ENCODE peak calls at places on chromosomes 16 and 17, in four cellular contexts. One of them, this sample, is unnamed.
A peak's percentile ranks its signal among the peaks of the same experiment; 100 is the strongest.

GRCh38 chr16:74760007-74760767 is 14.4 kb downstream of the FA2H start:
- DNase-seq in HepG2: no peak
- DNase-seq in SK-N-SH: no peak
- DNase-seq in K562: no peak
- DNase-seq in this sample: no peak

GRCh38 chr17:57783338-57783742 is 38.2 kb upstream of the CCDC182 start:
- DNase-seq in HepG2: peak; percentile 53
- DNase-seq in SK-N-SH: peak; percentile 98
- DNase-seq in K562: peak; percentile 92
- DNase-seq in this sample: peak; percentile 95

GRCh38 chr16:81612351-81613170 is 166.5 kb upstream of the PLCG2 start:
- DNase-seq in HepG2: no peak
- DNase-seq in SK-N-SH: no peak
- DNase-seq in K562: no peak
- DNase-seq in this sample: no peak

GRCh38 chr16:73113326-73113720 is 65.4 kb upstream of the ZFHX3 start:
- DNase-seq in HepG2: no peak
- DNase-seq in SK-N-SH: no peak
- DNase-seq in K562: no peak
- DNase-seq in this sample: no peak

GRCh38 chr16:12898556-12898955 is 2.8 kb upstream of the SHISA9 start:
- DNase-seq in HepG2: no peak
- DNase-seq in SK-N-SH: no peak
- DNase-seq in K562: no peak
- DNase-seq in this sample: no peak

GRCh38 chr17:13476722-13477121 is 125.0 kb downstream of the HS3ST3A1 start:
- DNase-seq in HepG2: no peak
- DNase-seq in SK-N-SH: no peak
- DNase-seq in K562: no peak
- DNase-seq in this sample: no peak

GRCh38 chr17:28484296-28484695 is 10.9 kb downstream of the SLC13A2 start:
- DNase-seq in HepG2: no peak
- DNase-seq in SK-N-SH: no peak
- DNase-seq in K562: no peak
- DNase-seq in this sample: no peak

GRCh38 chr17:49687878-49688491 is 10.1 kb upstream of the SPOP start:
- DNase-seq in HepG2: peak; percentile 58
- DNase-seq in SK-N-SH: no peak
- DNase-seq in K562: no peak
- DNase-seq in this sample: no peak

GRCh38 chr17:28330671-28331070 is 4.6 kb downstream of the IFT20 start:
- DNase-seq in HepG2: no peak
- DNase-seq in SK-N-SH: no peak
- DNase-seq in K562: no peak
- DNase-seq in this sample: no peak

DNA sequence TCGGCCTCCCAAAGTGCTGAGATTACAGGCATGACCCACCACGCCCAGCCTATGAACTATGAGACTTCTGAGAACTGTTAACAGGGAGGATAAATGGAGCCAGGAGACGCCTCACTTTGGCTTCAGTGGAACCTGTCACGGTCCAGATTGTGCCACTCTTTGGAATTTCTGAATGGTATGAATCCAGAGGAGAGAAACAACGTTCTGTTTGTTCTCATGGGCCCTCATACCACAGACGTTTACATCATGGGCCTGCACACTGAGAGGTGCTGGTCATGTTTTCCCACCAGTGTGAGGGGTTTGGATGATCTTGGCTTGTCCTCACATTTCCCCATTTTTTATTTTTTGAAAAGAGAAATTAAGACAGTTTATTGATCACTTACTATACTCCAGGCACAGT is 90.3 kb downstream of the YPEL2 start:
- DNase-seq in HepG2: peak; percentile 88
- DNase-seq in SK-N-SH: no peak
- DNase-seq in K562: no peak
- DNase-seq in this sample: no peak
- TF ChIP-seq FOXJ3 in HepG2: no peak
- TF ChIP-seq FOXJ3 in SK-N-SH: no peak
- TF ChIP-seq FOXJ3 in K562: no peak
- TF ChIP-seq FOXJ3 in this sample: no peak

DNA sequence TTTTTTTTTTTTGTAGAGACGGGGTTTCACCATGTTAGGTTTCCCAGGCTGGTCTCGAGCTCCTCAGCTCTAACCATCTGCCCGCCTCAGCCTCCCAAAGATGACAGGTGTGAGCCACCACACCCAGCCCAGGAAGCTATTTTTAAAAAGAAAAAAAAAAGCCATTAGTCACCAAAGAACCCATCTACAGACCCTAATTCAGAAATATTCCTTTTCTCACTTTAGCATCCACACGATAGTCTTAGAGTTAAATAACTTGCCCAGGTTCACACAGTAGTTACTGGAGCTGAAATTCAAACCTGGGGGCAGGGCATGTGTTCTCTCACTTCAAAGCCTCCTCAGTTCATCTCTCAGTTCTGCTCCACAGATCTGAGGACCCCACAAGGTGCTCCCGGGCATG is 70.3 kb upstream of the NOL11 start:
- DNase-seq in HepG2: no peak
- DNase-seq in SK-N-SH: no peak
- DNase-seq in K562: no peak
- DNase-seq in this sample: no peak
- TF ChIP-seq FOXJ3 in HepG2: no peak
- TF ChIP-seq FOXJ3 in SK-N-SH: no peak
- TF ChIP-seq FOXJ3 in K562: no peak
- TF ChIP-seq FOXJ3 in this sample: no peak

DNA sequence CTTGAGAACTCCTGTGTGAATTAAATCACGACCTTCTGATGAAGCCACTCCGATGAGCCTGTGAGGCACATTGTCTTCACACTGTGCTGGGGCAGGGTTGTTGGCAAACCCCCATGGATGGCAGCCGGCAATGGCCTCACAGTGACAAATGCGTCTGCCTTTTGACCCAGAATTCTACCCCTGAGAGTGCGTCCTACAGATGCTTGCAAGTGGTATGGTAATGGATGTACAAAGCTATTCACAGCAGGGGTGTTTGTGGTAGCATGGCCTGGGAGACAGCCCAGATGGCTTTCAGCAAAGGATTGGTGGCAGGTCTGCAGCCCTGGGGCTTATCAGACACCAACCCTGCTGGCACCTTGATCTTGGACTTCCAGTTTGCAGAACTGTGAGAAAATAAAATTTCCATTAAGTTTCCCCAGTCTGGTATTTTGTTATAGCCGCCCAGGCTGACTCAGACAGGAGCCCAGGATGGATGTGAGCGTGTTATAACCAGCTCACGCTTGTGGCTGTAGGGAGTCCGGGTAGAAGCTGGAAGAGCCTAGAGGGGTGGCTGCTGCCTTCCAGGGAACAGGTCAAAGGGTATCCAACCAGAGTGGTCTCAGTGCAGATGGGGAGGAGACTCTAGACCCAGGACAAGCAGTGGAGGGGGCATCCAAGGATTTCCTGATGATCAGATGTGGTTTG is 10.1 kb downstream of the AFMID start:
- DNase-seq in HepG2: no peak
- DNase-seq in SK-N-SH: no peak
- DNase-seq in K562: no peak
- DNase-seq in this sample: no peak
- TF ChIP-seq FOXJ3 in HepG2: no peak
- TF ChIP-seq FOXJ3 in SK-N-SH: no peak
- TF ChIP-seq FOXJ3 in K562: no peak
- TF ChIP-seq FOXJ3 in this sample: no peak

GRCh38 chr16:31010539-31010938 is at the start of gene STX1B:
- DNase-seq in HepG2: no peak
- DNase-seq in SK-N-SH: peak; percentile 100
- DNase-seq in K562: peak; percentile 79
- DNase-seq in this sample: peak; percentile 90

GRCh38 chr16:31010943-31011342 is 505 bp upstream of the STX1B start:
- DNase-seq in HepG2: no peak
- DNase-seq in SK-N-SH: no peak
- DNase-seq in K562: no peak
- DNase-seq in this sample: no peak

DNA sequence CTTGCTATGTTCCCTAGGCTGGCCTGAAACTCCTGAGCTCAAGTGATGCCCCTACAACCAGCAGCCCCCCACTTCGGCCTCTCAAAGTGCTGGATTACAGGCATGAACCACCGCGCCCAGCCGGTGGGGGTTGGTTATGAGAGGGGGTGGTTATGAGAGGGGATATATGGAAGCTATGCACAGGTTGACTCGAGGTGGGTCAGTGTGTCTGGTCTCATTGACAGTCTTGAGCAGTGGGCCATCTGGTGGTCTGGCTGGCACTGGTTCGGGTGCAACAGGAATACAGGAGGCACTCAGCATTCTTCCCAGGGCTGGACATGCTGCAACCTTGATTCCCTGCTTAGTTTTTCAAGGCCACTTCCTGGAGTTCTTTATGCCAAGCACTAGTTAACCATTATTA is 5.6 kb upstream of the STX1B start:
- DNase-seq in HepG2: peak; percentile 82
- DNase-seq in SK-N-SH: peak; percentile 46
- DNase-seq in K562: no peak
- DNase-seq in this sample: no peak
- TF ChIP-seq FOXJ3 in HepG2: no peak
- TF ChIP-seq FOXJ3 in SK-N-SH: no peak
- TF ChIP-seq FOXJ3 in K562: no peak
- TF ChIP-seq FOXJ3 in this sample: no peak

GRCh38 chr16:4688674-4689045 is 4.7 kb upstream of the NUDT16L1 start:
- DNase-seq in HepG2: no peak
- DNase-seq in SK-N-SH: no peak
- DNase-seq in K562: no peak
- DNase-seq in this sample: no peak

GRCh38 chr16:4689091-4689671 is 4.2 kb upstream of the NUDT16L1 start:
- DNase-seq in HepG2: no peak
- DNase-seq in SK-N-SH: no peak
- DNase-seq in K562: no peak
- DNase-seq in this sample: no peak

GRCh38 chr16:4690946-4691665 is 2.3 kb upstream of the NUDT16L1 start:
- DNase-seq in HepG2: no peak
- DNase-seq in SK-N-SH: peak; percentile 23
- DNase-seq in K562: no peak
- DNase-seq in this sample: no peak

GRCh38 chr16:4691666-4692412 is 1.5 kb upstream of the NUDT16L1 start:
- DNase-seq in HepG2: no peak
- DNase-seq in SK-N-SH: peak; percentile 44
- DNase-seq in K562: no peak
- DNase-seq in this sample: no peak

GRCh38 chr16:4689864-4690704 is 3.3 kb upstream of the NUDT16L1 start:
- DNase-seq in HepG2: no peak
- DNase-seq in SK-N-SH: peak; percentile 4
- DNase-seq in K562: no peak
- DNase-seq in this sample: no peak
- TF ChIP-seq FOXJ3 in HepG2: no peak
- TF ChIP-seq FOXJ3 in SK-N-SH: no peak
- TF ChIP-seq FOXJ3 in K562: no peak
- TF ChIP-seq FOXJ3 in this sample: no peak

GRCh38 chr17:39000021-39000601 is 32.9 kb upstream of the FBXO47 start:
- DNase-seq in HepG2: no peak
- DNase-seq in SK-N-SH: no peak
- DNase-seq in K562: no peak
- DNase-seq in this sample: no peak

GRCh38 chr17:39001703-39002637 is 34.8 kb upstream of the FBXO47 start:
- DNase-seq in HepG2: no peak
- DNase-seq in SK-N-SH: no peak
- DNase-seq in K562: peak; percentile 38
- DNase-seq in this sample: peak; percentile 28

GRCh38 chr17:39008633-39009032 is 41.4 kb upstream of the FBXO47 start:
- DNase-seq in HepG2: no peak
- DNase-seq in SK-N-SH: no peak
- DNase-seq in K562: no peak
- DNase-seq in this sample: no peak

DNA sequence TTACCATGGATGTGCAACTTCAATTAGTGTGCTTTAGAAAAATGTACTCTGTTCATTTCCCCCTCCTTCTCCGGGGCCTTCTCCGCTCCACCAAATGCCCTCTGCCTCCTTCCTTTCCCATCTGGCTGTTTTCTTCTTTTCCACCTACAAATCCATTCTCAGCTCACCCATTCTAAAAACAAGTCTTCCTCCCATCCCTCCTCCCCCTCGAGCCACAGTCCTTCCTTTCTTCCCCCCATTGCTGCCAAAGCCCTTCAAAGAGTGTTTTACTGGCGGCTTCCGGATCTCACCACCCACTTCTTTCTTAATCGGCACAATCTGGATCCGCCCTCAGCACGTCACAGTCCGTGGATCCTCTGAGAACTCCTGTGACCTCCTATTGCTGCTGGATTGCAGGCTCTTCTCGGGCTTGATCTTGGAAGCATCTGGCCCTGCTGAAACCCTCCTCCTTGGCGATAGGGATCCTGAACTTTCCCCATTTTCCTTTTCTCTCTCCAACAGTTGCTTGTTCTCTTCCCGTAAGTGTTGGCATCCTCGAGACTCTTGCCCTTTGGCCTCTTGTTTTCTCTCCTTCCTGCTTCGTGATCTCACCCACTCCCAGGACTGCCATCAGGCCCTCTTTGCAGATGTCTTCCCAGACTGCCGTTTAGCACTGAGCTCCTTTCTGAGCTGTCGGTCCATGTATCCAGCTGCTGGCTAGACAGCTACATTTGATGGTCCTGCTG is 36.0 kb upstream of the FBXO47 start:
- DNase-seq in HepG2: no peak
- DNase-seq in SK-N-SH: no peak
- DNase-seq in K562: peak; percentile 63
- DNase-seq in this sample: no peak
- TF ChIP-seq FOXJ3 in HepG2: no peak
- TF ChIP-seq FOXJ3 in SK-N-SH: no peak
- TF ChIP-seq FOXJ3 in K562: no peak
- TF ChIP-seq FOXJ3 in this sample: no peak

GRCh38 chr16:89506791-89507191 is 1.4 kb upstream of the SPG7 start:
- DNase-seq in HepG2: no peak
- DNase-seq in SK-N-SH: no peak
- DNase-seq in K562: no peak
- DNase-seq in this sample: no peak
- TF ChIP-seq FOXJ3 in HepG2: no peak
- TF ChIP-seq FOXJ3 in SK-N-SH: no peak
- TF ChIP-seq FOXJ3 in K562: no peak
- TF ChIP-seq FOXJ3 in this sample: no peak

This sample was measured in WTC11.